ENCODE peak calls at places on chromosomes 13 and 19, in seven cellular contexts. Z is lower leg skin, X is breast epithelium, Y is tibial nerve, C is transverse colon, R is adrenal gland, K is prostate gland. P is an unnamed sample.
A peak's percentile ranks its signal among the peaks of the same experiment; 100 is the strongest.

GRCh38 chr13:23980160-23980551 is 82.9 kb upstream of the C1QTNF9B start:
- DNase-seq in Z (peak; percentile 95), X (peak; percentile 74), Y (peak; percentile 59), C (peak; percentile 81), R (peak; percentile 81), K (peak; percentile 79), P (peak; percentile 84)

GRCh38 chr19:10271543-10272086 is 695 bp downstream of the ICAM1 start:
- DNase-seq in Z (peak; percentile 87), X (no peak), Y (no peak), C (peak; percentile 43), R (peak; percentile 31), K (no peak), P (no peak)

GRCh38 chr19:42140125-42140754 is 8.0 kb upstream of the POU2F2 start:
- DNase-seq in Z (no peak), X (no peak), Y (no peak), C (peak; percentile 48), R (peak; percentile 65), K (no peak), P (no peak)

GRCh38 chr19:16073988-16074387 is 2.3 kb upstream of the TPM4 start:
- DNase-seq in Z (no peak), X (peak; percentile 18), Y (no peak), C (no peak), R (no peak), K (peak; percentile 49), P (no peak)

GRCh38 chr19:51277112-51277511 is 26.2 kb downstream of the SIGLECL1 start:
- DNase-seq in Z (no peak), X (no peak), Y (no peak), C (no peak), R (no peak), K (no peak), P (no peak)

GRCh38 chr19:42253245-42254082 is 1.5 kb downstream of the ERF start:
- DNase-seq in Z (peak; percentile 95), X (peak; percentile 66), Y (no peak), C (peak; percentile 73), R (peak; percentile 76), K (no peak), P (peak; percentile 85)

GRCh38 chr19:47541507-47541906 is 26.6 kb upstream of the NAPA start:
- DNase-seq in Z (no peak), X (no peak), Y (no peak), C (no peak), R (no peak), K (no peak), P (no peak)

GRCh38 chr13:26601669-26602068 is 44.2 kb downstream of the WASF3 start:
- DNase-seq in Z (no peak), X (no peak), Y (no peak), C (no peak), R (no peak), K (no peak), P (no peak)

GRCh38 chr13:77698211-77699058 is 948 bp downstream of the SLAIN1 start:
- DNase-seq in Z (peak; percentile 85), X (no peak), Y (no peak), C (peak; percentile 44), R (peak; percentile 59), K (peak; percentile 25), P (peak; percentile 50)

GRCh38 chr19:54136086-54136863 is 1.3 kb upstream of the CNOT3 start:
- DNase-seq in Z (no peak), X (no peak), Y (no peak), C (no peak), R (no peak), K (no peak), P (peak; percentile 27)

GRCh38 chr13:97539651-97540230 is 105.8 kb downstream of the RAP2A start:
- DNase-seq in Z (no peak), X (no peak), Y (no peak), C (no peak), R (no peak), K (no peak), P (no peak)

GRCh38 chr19:17824339-17824738 is 3.0 kb upstream of the INSL3 start:
- DNase-seq in Z (no peak), X (no peak), Y (no peak), C (no peak), R (no peak), K (no peak), P (no peak)

GRCh38 chr13:110575322-110576069 is 14.0 kb upstream of the RAB20 start:
- DNase-seq in Z (no peak), X (no peak), Y (no peak), C (no peak), R (peak; percentile 85), K (no peak), P (peak; percentile 60)
- TF ChIP-seq POLR2A in Z (no peak), X (no peak), Y (no peak), C (no peak), R (no peak), K (no peak), P (no peak)

GRCh38 chr13:106566682-106567420 is 1.1 kb downstream of the ARGLU1 start:
- DNase-seq in Z (peak; percentile 89), X (peak; percentile 45), Y (peak; percentile 28), C (peak; percentile 69), R (peak; percentile 69), K (peak; percentile 54), P (peak; percentile 78)
- TF ChIP-seq POLR2A in Z (no peak), X (no peak), Y (no peak), C (peak; percentile 42), R (peak; percentile 31), K (no peak), P (no peak)

GRCh38 chr19:9140159-9140874 is at the start of gene ZNF317:
- DNase-seq in Z (peak; percentile 98), X (peak; percentile 91), Y (peak; percentile 89), C (peak; percentile 95), R (peak; percentile 93), K (peak; percentile 92), P (peak; percentile 89)
- TF ChIP-seq POLR2A in Z (no peak), X (peak; percentile 35), Y (peak; percentile 15), C (peak; percentile 53), R (peak; percentile 68), K (peak; percentile 56), P (no peak)

DNA sequence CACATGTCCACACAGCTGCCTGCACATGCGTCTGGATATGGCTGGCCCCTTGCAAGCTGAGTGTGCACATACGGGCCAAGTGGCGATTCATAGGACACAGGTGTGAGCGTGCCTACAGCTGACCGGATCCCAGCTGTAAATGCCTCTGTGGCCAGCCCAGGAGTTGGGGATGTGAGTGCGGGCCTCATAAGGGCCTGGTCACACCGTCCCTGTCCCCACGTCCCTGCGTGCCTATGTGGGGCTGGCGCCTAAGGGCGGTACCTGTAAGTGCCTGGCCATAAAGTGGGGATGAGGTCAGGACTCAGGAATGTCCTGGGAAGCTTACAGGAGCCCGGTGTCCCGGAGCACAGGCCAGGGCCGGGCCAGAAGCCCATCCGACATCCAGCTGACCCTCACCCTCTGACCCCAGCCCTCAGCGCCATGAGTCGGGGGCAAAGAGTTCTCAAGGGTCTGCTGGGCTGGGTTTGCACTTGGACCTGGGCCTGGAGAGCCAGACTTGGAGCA is 1.3 kb upstream of the ARHGAP45 start:
- DNase-seq in Z (no peak), X (no peak), Y (no peak), C (peak; percentile 82), R (no peak), K (no peak), P (peak; percentile 86)
- TF ChIP-seq POLR2A in Z (no peak), X (no peak), Y (no peak), C (peak; percentile 39), R (no peak), K (no peak), P (no peak)

DNA sequence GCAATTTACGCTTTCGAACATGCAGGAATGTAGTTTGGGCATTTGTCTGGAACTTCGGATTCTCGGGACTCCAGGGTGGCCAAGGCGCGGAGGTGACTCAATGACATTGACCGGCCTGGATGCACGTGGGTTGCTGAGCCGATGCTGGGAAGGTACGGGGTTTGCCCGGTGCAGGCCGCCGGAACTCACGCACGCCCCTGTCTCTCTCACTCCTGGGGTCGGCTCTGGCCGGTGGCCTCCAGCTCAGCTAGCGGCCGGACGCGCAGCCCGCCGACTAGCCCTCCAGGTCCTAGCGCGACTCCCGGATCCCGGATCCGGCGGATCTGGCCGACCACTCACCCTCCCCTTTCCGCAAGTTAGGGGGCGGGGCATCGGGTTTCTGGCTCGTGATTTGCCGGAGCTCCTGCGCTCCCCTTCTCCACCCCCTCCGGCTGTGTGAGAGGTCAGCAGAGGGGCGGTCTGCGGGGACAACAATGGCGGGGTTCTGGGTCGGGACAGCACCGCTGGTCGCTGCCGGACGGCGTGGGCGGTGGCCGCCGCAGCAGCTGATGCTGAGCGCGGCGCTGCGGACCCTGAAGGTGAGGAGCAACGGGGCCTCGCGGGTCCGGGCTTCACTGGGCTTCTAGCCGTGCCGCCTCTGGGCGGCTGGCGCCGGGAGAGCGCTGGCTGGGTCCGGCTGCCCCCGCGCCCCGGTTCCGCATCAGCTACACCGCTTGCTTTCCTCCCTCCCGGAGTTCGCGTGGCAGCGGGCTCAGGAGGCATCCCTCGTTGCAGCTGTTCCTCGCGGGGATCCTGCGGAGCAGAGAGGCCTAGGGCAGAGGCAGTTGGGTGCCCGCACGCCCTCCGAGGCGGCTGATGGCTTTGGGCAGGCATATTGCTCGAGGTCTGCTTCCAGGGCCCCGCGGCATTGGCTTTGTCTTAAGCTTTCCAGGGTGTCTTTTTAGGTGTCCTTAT is at the start of gene PCCA:
- DNase-seq in Z (peak; percentile 98), X (peak; percentile 84), Y (peak; percentile 88), C (peak; percentile 97), R (peak; percentile 99), K (peak; percentile 95), P (peak; percentile 95)
- TF ChIP-seq POLR2A in Z (no peak), X (peak; percentile 44), Y (peak; percentile 34), C (peak; percentile 74), R (peak; percentile 81), K (peak; percentile 78), P (no peak)

GRCh38 chr19:33040994-33041827 is 23.5 kb downstream of the RHPN2 start:
- DNase-seq in Z (no peak), X (no peak), Y (no peak), C (peak; percentile 81), R (no peak), K (no peak), P (peak; percentile 79)
- TF ChIP-seq POLR2A in Z (no peak), X (no peak), Y (no peak), C (peak; percentile 54), R (no peak), K (peak; percentile 25), P (peak; percentile 50)

GRCh38 chr13:111895896-111896821 is 170.8 kb upstream of the SOX1 start:
- DNase-seq in Z (peak; percentile 81), X (no peak), Y (no peak), C (no peak), R (no peak), K (no peak), P (no peak)

GRCh38 chr13:111898956-111899713 is 167.8 kb upstream of the SOX1 start:
- DNase-seq in Z (peak; percentile 58), X (no peak), Y (no peak), C (no peak), R (no peak), K (no peak), P (no peak)

GRCh38 chr13:111897846-111898215 is 169.1 kb upstream of the SOX1 start:
- DNase-seq in Z (peak; percentile 75), X (no peak), Y (no peak), C (no peak), R (no peak), K (no peak), P (no peak)

GRCh38 chr13:111899714-111900389 is 167.1 kb upstream of the SOX1 start:
- DNase-seq in Z (peak; percentile 65), X (no peak), Y (no peak), C (no peak), R (no peak), K (no peak), P (no peak)

GRCh38 chr13:111897178-111897845 is 169.6 kb upstream of the SOX1 start:
- DNase-seq in Z (peak; percentile 58), X (no peak), Y (no peak), C (no peak), R (no peak), K (no peak), P (peak; percentile 33)
- TF ChIP-seq POLR2A in Z (no peak), X (no peak), Y (no peak), C (no peak), R (no peak), K (no peak), P (no peak)

P was measured in Peyer's patch.